ENCODE peak calls at places on chromosomes 13 and 19, in eight cellular contexts. One of them, this sample, is unnamed.

GRCh38 chr19:41397086-41398041 is at the start of the genes BCKDHA and EXOSC5:
- ATAC-seq in lower lobe of right lung: peak
- ATAC-seq in aorta: peak
- ATAC-seq in right lobe of liver: peak
- ATAC-seq in central memory CD8-positive, alpha-beta T cell: peak
- ATAC-seq in CD4-positive, CD25-positive, alpha-beta regulatory T cell: peak
- ATAC-seq in Panc1: peak
- ATAC-seq in stimulated activated naive CD8-positive, alpha-beta T cell treated with anti-CD3 and anti-CD28 coated beads, Interleukin-15, Interleukin-2, amounts not matched to agents 100 U/mL and 50 U/mL, for 24 hours: peak
- ATAC-seq in this sample: peak

GRCh38 chr13:45456196-45456972 is 8.4 kb upstream of the COG3 start:
- ATAC-seq in lower lobe of right lung: no peak
- ATAC-seq in aorta: no peak
- ATAC-seq in right lobe of liver: no peak
- ATAC-seq in central memory CD8-positive, alpha-beta T cell: no peak
- ATAC-seq in CD4-positive, CD25-positive, alpha-beta regulatory T cell: no peak
- ATAC-seq in Panc1: no peak
- ATAC-seq in stimulated activated naive CD8-positive, alpha-beta T cell treated with anti-CD3 and anti-CD28 coated beads, Interleukin-15, Interleukin-2, amounts not matched to agents 100 U/mL and 50 U/mL, for 24 hours: no peak
- ATAC-seq in this sample: peak

GRCh38 chr19:54630784-54631183 is 500 bp downstream of the LILRB1 start:
- ATAC-seq in lower lobe of right lung: peak
- ATAC-seq in aorta: no peak
- ATAC-seq in right lobe of liver: no peak
- ATAC-seq in central memory CD8-positive, alpha-beta T cell: no peak
- ATAC-seq in CD4-positive, CD25-positive, alpha-beta regulatory T cell: no peak
- ATAC-seq in Panc1: no peak
- ATAC-seq in stimulated activated naive CD8-positive, alpha-beta T cell treated with anti-CD3 and anti-CD28 coated beads, Interleukin-15, Interleukin-2, amounts not matched to agents 100 U/mL and 50 U/mL, for 24 hours: no peak
- ATAC-seq in this sample: no peak

GRCh38 chr13:33554919-33555791 is 262.8 kb upstream of the RFC3 start:
- ATAC-seq in lower lobe of right lung: no peak
- ATAC-seq in aorta: no peak
- ATAC-seq in right lobe of liver: no peak
- ATAC-seq in central memory CD8-positive, alpha-beta T cell: no peak
- ATAC-seq in CD4-positive, CD25-positive, alpha-beta regulatory T cell: no peak
- ATAC-seq in Panc1: no peak
- ATAC-seq in stimulated activated naive CD8-positive, alpha-beta T cell treated with anti-CD3 and anti-CD28 coated beads, Interleukin-15, Interleukin-2, amounts not matched to agents 100 U/mL and 50 U/mL, for 24 hours: peak
- ATAC-seq in this sample: no peak

GRCh38 chr19:41546386-41546789 is 29.6 kb upstream of the CEACAM21 start:
- ATAC-seq in lower lobe of right lung: peak
- ATAC-seq in aorta: no peak
- ATAC-seq in right lobe of liver: peak
- ATAC-seq in central memory CD8-positive, alpha-beta T cell: peak
- ATAC-seq in CD4-positive, CD25-positive, alpha-beta regulatory T cell: peak
- ATAC-seq in Panc1: no peak
- ATAC-seq in stimulated activated naive CD8-positive, alpha-beta T cell treated with anti-CD3 and anti-CD28 coated beads, Interleukin-15, Interleukin-2, amounts not matched to agents 100 U/mL and 50 U/mL, for 24 hours: no peak
- ATAC-seq in this sample: peak

GRCh38 chr13:48121733-48122132 is 26.8 kb upstream of the MED4 start:
- ATAC-seq in lower lobe of right lung: peak
- ATAC-seq in aorta: no peak
- ATAC-seq in right lobe of liver: no peak
- ATAC-seq in central memory CD8-positive, alpha-beta T cell: no peak
- ATAC-seq in CD4-positive, CD25-positive, alpha-beta regulatory T cell: no peak
- ATAC-seq in Panc1: no peak
- ATAC-seq in stimulated activated naive CD8-positive, alpha-beta T cell treated with anti-CD3 and anti-CD28 coated beads, Interleukin-15, Interleukin-2, amounts not matched to agents 100 U/mL and 50 U/mL, for 24 hours: no peak
- ATAC-seq in this sample: no peak

GRCh38 chr13:110379358-110379757 is 72.3 kb downstream of the COL4A2 start:
- ATAC-seq in lower lobe of right lung: no peak
- ATAC-seq in aorta: no peak
- ATAC-seq in right lobe of liver: no peak
- ATAC-seq in central memory CD8-positive, alpha-beta T cell: no peak
- ATAC-seq in CD4-positive, CD25-positive, alpha-beta regulatory T cell: no peak
- ATAC-seq in Panc1: no peak
- ATAC-seq in stimulated activated naive CD8-positive, alpha-beta T cell treated with anti-CD3 and anti-CD28 coated beads, Interleukin-15, Interleukin-2, amounts not matched to agents 100 U/mL and 50 U/mL, for 24 hours: no peak
- ATAC-seq in this sample: no peak

GRCh38 chr13:38763446-38764381 is 76.8 kb downstream of the FREM2 start:
- ATAC-seq in lower lobe of right lung: peak
- ATAC-seq in aorta: peak
- ATAC-seq in right lobe of liver: peak
- ATAC-seq in central memory CD8-positive, alpha-beta T cell: no peak
- ATAC-seq in CD4-positive, CD25-positive, alpha-beta regulatory T cell: no peak
- ATAC-seq in Panc1: no peak
- ATAC-seq in stimulated activated naive CD8-positive, alpha-beta T cell treated with anti-CD3 and anti-CD28 coated beads, Interleukin-15, Interleukin-2, amounts not matched to agents 100 U/mL and 50 U/mL, for 24 hours: no peak
- ATAC-seq in this sample: no peak

GRCh38 chr19:15091918-15092753 is 10.1 kb downstream of the OR1I1 start:
- ATAC-seq in lower lobe of right lung: peak
- ATAC-seq in aorta: peak
- ATAC-seq in right lobe of liver: peak
- ATAC-seq in central memory CD8-positive, alpha-beta T cell: no peak
- ATAC-seq in CD4-positive, CD25-positive, alpha-beta regulatory T cell: no peak
- ATAC-seq in Panc1: peak
- ATAC-seq in stimulated activated naive CD8-positive, alpha-beta T cell treated with anti-CD3 and anti-CD28 coated beads, Interleukin-15, Interleukin-2, amounts not matched to agents 100 U/mL and 50 U/mL, for 24 hours: peak
- ATAC-seq in this sample: peak

GRCh38 chr19:5387472-5387871 is 46.9 kb upstream of the PTPRS start:
- ATAC-seq in lower lobe of right lung: no peak
- ATAC-seq in aorta: no peak
- ATAC-seq in right lobe of liver: no peak
- ATAC-seq in central memory CD8-positive, alpha-beta T cell: no peak
- ATAC-seq in CD4-positive, CD25-positive, alpha-beta regulatory T cell: no peak
- ATAC-seq in Panc1: no peak
- ATAC-seq in stimulated activated naive CD8-positive, alpha-beta T cell treated with anti-CD3 and anti-CD28 coated beads, Interleukin-15, Interleukin-2, amounts not matched to agents 100 U/mL and 50 U/mL, for 24 hours: no peak
- ATAC-seq in this sample: no peak

GRCh38 chr13:30071890-30072817 is 221.7 kb upstream of the UBL3 start:
- ATAC-seq in lower lobe of right lung: peak
- ATAC-seq in aorta: no peak
- ATAC-seq in right lobe of liver: peak
- ATAC-seq in central memory CD8-positive, alpha-beta T cell: no peak
- ATAC-seq in CD4-positive, CD25-positive, alpha-beta regulatory T cell: no peak
- ATAC-seq in Panc1: no peak
- ATAC-seq in stimulated activated naive CD8-positive, alpha-beta T cell treated with anti-CD3 and anti-CD28 coated beads, Interleukin-15, Interleukin-2, amounts not matched to agents 100 U/mL and 50 U/mL, for 24 hours: no peak
- ATAC-seq in this sample: peak

GRCh38 chr19:48715681-48716171 is 3.8 kb downstream of the MAMSTR start:
- ATAC-seq in lower lobe of right lung: no peak
- ATAC-seq in aorta: no peak
- ATAC-seq in right lobe of liver: no peak
- ATAC-seq in central memory CD8-positive, alpha-beta T cell: no peak
- ATAC-seq in CD4-positive, CD25-positive, alpha-beta regulatory T cell: no peak
- ATAC-seq in Panc1: no peak
- ATAC-seq in stimulated activated naive CD8-positive, alpha-beta T cell treated with anti-CD3 and anti-CD28 coated beads, Interleukin-15, Interleukin-2, amounts not matched to agents 100 U/mL and 50 U/mL, for 24 hours: no peak
- ATAC-seq in this sample: no peak

GRCh38 chr13:20704459-20705069 is 1.1 kb downstream of the IL17D start:
- ATAC-seq in lower lobe of right lung: peak
- ATAC-seq in aorta: peak
- ATAC-seq in right lobe of liver: no peak
- ATAC-seq in central memory CD8-positive, alpha-beta T cell: no peak
- ATAC-seq in CD4-positive, CD25-positive, alpha-beta regulatory T cell: no peak
- ATAC-seq in Panc1: peak
- ATAC-seq in stimulated activated naive CD8-positive, alpha-beta T cell treated with anti-CD3 and anti-CD28 coated beads, Interleukin-15, Interleukin-2, amounts not matched to agents 100 U/mL and 50 U/mL, for 24 hours: no peak
- ATAC-seq in this sample: no peak

GRCh38 chr19:47768604-47769003 is 9.9 kb upstream of the SELENOW start:
- ATAC-seq in lower lobe of right lung: no peak
- ATAC-seq in aorta: no peak
- ATAC-seq in right lobe of liver: no peak
- ATAC-seq in central memory CD8-positive, alpha-beta T cell: no peak
- ATAC-seq in CD4-positive, CD25-positive, alpha-beta regulatory T cell: no peak
- ATAC-seq in Panc1: no peak
- ATAC-seq in stimulated activated naive CD8-positive, alpha-beta T cell treated with anti-CD3 and anti-CD28 coated beads, Interleukin-15, Interleukin-2, amounts not matched to agents 100 U/mL and 50 U/mL, for 24 hours: no peak
- ATAC-seq in this sample: no peak

This sample was measured in esophagus mucosa.